ENCODE peak calls at places on chromosomes 6 and 20, in nine cellular contexts. K is cardiac muscle cell, Q is fibroblast of lung, J is hepatocyte, S is heart right ventricle, Z is GM12865, M is small intestine, B is lung, W is DND-41. D is an unnamed sample.

GRCh38 chr6:101879782-101880181 is 486.3 kb downstream of the GRIK2 start:
- DNase-seq in K (no peak), Q (no peak), J (no peak), S (no peak), Z (peak), M (no peak), B (no peak), W (no peak), D (no peak)

GRCh38 chr6:103578115-103578514 is 1281.6 kb downstream of the HACE1 start:
- DNase-seq in K (no peak), Q (no peak), J (no peak), S (no peak), Z (no peak), M (no peak), B (no peak), W (no peak), D (no peak)

GRCh38 chr6:37074053-37074827 is 68.8 kb downstream of the FGD2 start:
- DNase-seq in K (no peak), Q (peak), J (peak), S (no peak), Z (no peak), M (no peak), B (no peak), W (no peak), D (peak)

GRCh38 chr6:160030103-160030502 is 61.2 kb downstream of the IGF2R start:
- DNase-seq in K (peak), Q (peak), J (peak), S (peak), Z (no peak), M (peak), B (peak), W (peak), D (peak)

GRCh38 chr20:57380081-57380750 is 11.0 kb upstream of the RBM38 start:
- DNase-seq in K (no peak), Q (no peak), J (no peak), S (no peak), Z (no peak), M (no peak), B (no peak), W (no peak), D (peak)

GRCh38 chr6:137271245-137272183 is 52.3 kb upstream of the IFNGR1 start:
- DNase-seq in K (peak), Q (peak), J (peak), S (no peak), Z (peak), M (peak), B (no peak), W (peak), D (no peak)

GRCh38 chr20:5829241-5829809 is 79.1 kb downstream of the SHLD1 start:
- DNase-seq in K (no peak), Q (no peak), J (no peak), S (no peak), Z (no peak), M (no peak), B (no peak), W (no peak), D (no peak)

GRCh38 chr6:135888818-135889217 is 37.3 kb downstream of the PDE7B start:
- DNase-seq in K (no peak), Q (no peak), J (no peak), S (no peak), Z (no peak), M (no peak), B (no peak), W (no peak), D (no peak)

DNA sequence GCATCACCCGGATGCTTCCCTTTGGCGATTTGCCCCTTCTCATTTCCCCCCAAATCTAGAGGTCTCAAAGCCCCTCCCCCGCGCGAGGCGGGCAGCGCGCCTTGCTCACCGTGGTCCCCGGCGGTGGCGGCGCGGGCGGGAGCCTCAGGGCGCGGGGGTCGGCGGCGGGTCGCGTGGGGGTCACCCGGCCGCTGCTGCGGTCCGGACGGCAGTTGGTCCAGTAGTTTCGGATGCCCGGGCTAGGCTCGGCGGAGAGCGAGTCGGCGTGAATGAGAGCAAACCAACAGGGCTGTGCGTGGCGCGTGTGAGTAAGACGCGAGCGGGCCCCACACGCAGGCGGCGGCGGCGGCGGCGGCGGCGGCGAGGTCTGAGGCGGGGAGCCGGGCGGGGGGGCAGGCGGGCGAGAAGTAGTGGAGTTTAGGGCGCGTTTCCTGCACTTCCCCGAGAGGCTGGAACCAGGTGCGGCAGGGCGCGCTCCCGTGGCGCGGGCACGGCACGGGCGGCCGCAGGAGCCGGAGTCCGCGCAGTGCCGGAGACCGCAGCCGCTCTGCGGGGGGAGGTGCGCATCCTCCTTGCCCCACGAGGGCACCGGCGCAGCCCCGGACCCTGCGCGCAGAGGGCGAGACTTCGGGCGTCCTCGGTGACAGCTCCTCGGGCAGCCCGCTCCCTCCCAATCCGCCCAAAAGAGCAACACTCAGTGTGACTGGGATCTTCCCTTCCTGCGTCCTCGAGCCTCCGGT is 567 bp downstream of the HS3ST5 start:
- DNase-seq in K (peak), Q (peak), J (peak), S (no peak), Z (no peak), M (peak), B (no peak), W (no peak), D (peak)
- H3K4me3 ChIP-seq in K (peak), Q (peak), J (peak), S (peak), Z (no peak), M (peak), B (peak), W (no peak), D (peak)

GRCh38 chr6:84862843-84863242 is 98.4 kb upstream of the TBX18 start:
- DNase-seq in K (no peak), Q (no peak), J (no peak), S (no peak), Z (no peak), M (no peak), B (no peak), W (no peak), D (no peak)
- H3K4me3 ChIP-seq in K (no peak), Q (no peak), J (no peak), S (no peak), Z (no peak), M (no peak), B (no peak), W (no peak), D (no peak)

DNA sequence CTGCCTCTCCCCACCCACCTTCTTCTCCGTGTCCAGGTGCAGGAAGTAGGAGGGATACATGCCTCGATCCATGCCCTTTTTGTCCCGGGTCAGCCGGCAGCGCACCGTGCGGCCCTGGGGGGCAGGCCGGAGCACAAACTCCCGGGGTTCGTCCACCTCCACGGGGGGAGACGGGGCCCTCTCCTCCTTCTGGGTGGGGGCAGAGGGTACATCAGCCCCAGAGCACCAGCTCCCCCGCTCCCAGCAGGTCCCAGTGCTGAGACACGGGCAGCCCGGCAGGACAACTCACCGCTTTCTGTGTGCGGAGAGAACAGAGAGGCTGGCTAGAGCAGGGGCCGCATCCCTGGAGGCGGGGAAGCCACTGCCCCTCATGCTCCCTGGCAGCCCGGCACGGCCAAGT is 6.7 kb downstream of the TULP1 start:
- DNase-seq in K (no peak), Q (no peak), J (no peak), S (no peak), Z (no peak), M (no peak), B (no peak), W (no peak), D (no peak)
- H3K4me3 ChIP-seq in K (no peak), Q (no peak), J (no peak), S (no peak), Z (no peak), M (no peak), B (no peak), W (no peak), D (no peak)

DNA sequence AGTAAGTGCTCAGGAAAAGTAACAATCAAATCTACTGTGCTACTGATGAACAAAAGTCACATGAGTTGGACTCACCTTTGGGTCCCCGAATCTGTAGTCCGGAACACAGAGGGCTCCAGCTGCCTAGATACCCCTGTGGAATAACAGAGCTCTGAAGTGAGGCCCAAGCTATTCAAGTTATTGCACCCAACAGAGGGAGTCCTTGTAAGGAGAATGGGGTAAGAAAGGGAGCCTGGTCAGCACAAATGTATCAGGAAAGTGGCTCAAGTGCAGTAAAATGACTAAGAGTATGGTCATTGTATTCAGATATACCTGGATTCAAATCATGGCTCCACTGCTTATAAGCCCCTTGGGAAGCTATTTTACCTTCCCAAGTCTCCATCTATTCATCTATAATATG is 20.9 kb downstream of the EDN1 start:
- DNase-seq in K (no peak), Q (no peak), J (no peak), S (no peak), Z (no peak), M (no peak), B (no peak), W (no peak), D (no peak)
- H3K4me3 ChIP-seq in K (no peak), Q (no peak), J (no peak), S (no peak), Z (no peak), M (no peak), B (no peak), W (no peak), D (no peak)

GRCh38 chr20:37904008-37904675 is 1.2 kb downstream of the VSTM2L start:
- DNase-seq in K (no peak), Q (no peak), J (no peak), S (no peak), Z (no peak), M (no peak), B (no peak), W (no peak), D (no peak)
- H3K4me3 ChIP-seq in K (peak), Q (no peak), J (no peak), S (no peak), Z (no peak), M (no peak), B (no peak), W (no peak), D (no peak)

GRCh38 chr20:63522091-63522868 is 1.7 kb downstream of the PPDPF start:
- DNase-seq in K (no peak), Q (no peak), J (no peak), S (no peak), Z (no peak), M (no peak), B (no peak), W (no peak), D (no peak)
- H3K4me3 ChIP-seq in K (no peak), Q (peak), J (no peak), S (peak), Z (no peak), M (no peak), B (no peak), W (peak), D (no peak)

GRCh38 chr6:83333500-83333899 is 97.4 kb downstream of the ME1 start:
- DNase-seq in K (no peak), Q (no peak), J (no peak), S (no peak), Z (no peak), M (no peak), B (no peak), W (no peak), D (no peak)
- H3K4me3 ChIP-seq in K (no peak), Q (no peak), J (no peak), S (no peak), Z (no peak), M (no peak), B (no peak), W (no peak), D (peak)

GRCh38 chr20:63854069-63854765 is 7.1 kb upstream of the ABHD16B start:
- DNase-seq in K (no peak), Q (peak), J (no peak), S (peak), Z (peak), M (no peak), B (no peak), W (no peak), D (no peak)
- H3K4me3 ChIP-seq in K (no peak), Q (no peak), J (no peak), S (peak), Z (peak), M (no peak), B (no peak), W (no peak), D (peak)

DNA sequence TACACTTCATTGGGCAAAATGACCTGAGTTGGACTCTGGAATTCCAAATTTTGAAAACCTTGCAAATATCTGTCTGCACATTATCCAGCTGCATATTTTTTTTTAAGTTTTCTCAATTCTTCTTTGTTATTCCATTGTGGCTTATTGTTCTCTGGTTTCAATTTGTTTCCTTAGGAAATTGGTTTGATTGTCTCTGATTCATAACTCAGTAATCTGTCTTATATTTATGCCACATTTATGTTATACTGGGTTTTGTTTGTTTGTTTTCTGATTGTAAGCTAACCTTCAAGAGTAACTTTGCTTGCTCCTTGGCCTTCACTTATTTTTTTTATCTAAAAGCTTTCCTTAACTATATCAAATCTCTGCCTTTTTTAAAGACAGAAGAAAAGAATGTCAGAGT is 193.3 kb upstream of the PLCB4 start:
- DNase-seq in K (no peak), Q (no peak), J (no peak), S (no peak), Z (no peak), M (no peak), B (no peak), W (no peak), D (no peak)
- H3K4me3 ChIP-seq in K (no peak), Q (no peak), J (no peak), S (no peak), Z (no peak), M (no peak), B (no peak), W (no peak), D (no peak)